ENCODE peak calls at places on chromosomes 6 and 20, in ten cellular contexts. A, U, M, B, Q, E, J, X, G and V are unnamed samples.
A peak's percentile ranks its signal among the peaks of the same experiment; 100 is the strongest.

GRCh38 chr20:44644384-44645131 is 6.9 kb downstream of the ADA start:
- DNase-seq in E (no peak), J (no peak), M (no peak), U (no peak), G (no peak), X (no peak), A (no peak), Q (no peak), B (no peak), V (no peak)

GRCh38 chr20:37344506-37345338 is 1.2 kb upstream of the SRC start:
- DNase-seq in J (peak; percentile 80), G (peak; percentile 16), M (no peak), X (no peak), U (peak; percentile 26), A (no peak), B (no peak), E (no peak), Q (no peak), V (peak; percentile 19)

GRCh38 chr20:4444404-4444803 is 277.3 kb upstream of the PRND start:
- DNase-seq in B (no peak), Q (no peak), J (no peak), M (peak; percentile 64), X (no peak), U (no peak), A (no peak), E (peak; percentile 86), G (no peak), V (no peak)

GRCh38 chr6:16511048-16511660 is 250.1 kb downstream of the ATXN1 start:
- DNase-seq in G (no peak), J (peak; percentile 33), X (no peak), U (no peak), Q (no peak), B (no peak), E (peak; percentile 29), M (peak; percentile 63), A (peak; percentile 64), V (no peak)

GRCh38 chr20:32737371-32738223 is 5.7 kb downstream of the COMMD7 start:
- DNase-seq in E (peak; percentile 70), A (no peak), J (no peak), X (peak; percentile 44), M (peak; percentile 87), U (no peak), B (no peak), Q (no peak), G (no peak), V (no peak)

GRCh38 chr6:170026272-170027110 is 264.4 kb downstream of the DLL1 start:
- DNase-seq in B (no peak), E (no peak), G (no peak), X (no peak), A (no peak), Q (no peak), M (no peak), U (peak; percentile 78), J (no peak), V (no peak)

GRCh38 chr6:148616811-148617210 is 130.0 kb upstream of the UST start:
- DNase-seq in A (no peak), G (no peak), Q (no peak), M (no peak), X (no peak), B (no peak), E (no peak), U (no peak), J (no peak), V (no peak)

GRCh38 chr20:5567644-5568043 is 182.6 kb upstream of the SHLD1 start:
- DNase-seq in Q (no peak), X (no peak), A (no peak), B (no peak), J (no peak), M (no peak), E (no peak), G (no peak), U (no peak), V (no peak)

GRCh38 chr6:146153040-146153758 is 124.3 kb downstream of the GRM1 start:
- DNase-seq in G (no peak), X (no peak), U (no peak), B (no peak), E (no peak), M (no peak), J (no peak), A (no peak), Q (no peak), V (no peak)

GRCh38 chr6:13865132-13865531 is 50.8 kb upstream of the MCUR1 start:
- DNase-seq in E (no peak), X (no peak), G (no peak), B (no peak), U (no peak), J (no peak), Q (no peak), M (no peak), A (no peak), V (no peak)

GRCh38 chr6:3847521-3847920 is 1.7 kb upstream of the FAM50B start:
- DNase-seq in G (no peak), A (no peak), Q (no peak), B (no peak), U (no peak), E (no peak), M (no peak), X (no peak), J (no peak), V (no peak)

GRCh38 chr6:3848925-3849605 is at the start of gene FAM50B:
- DNase-seq in A (peak; percentile 91), J (peak; percentile 95), X (no peak), G (peak; percentile 94), U (peak; percentile 96), M (peak; percentile 86), B (peak; percentile 98), Q (peak; percentile 99), E (peak; percentile 82), V (no peak)

GRCh38 chr6:3850451-3851203 is 1.5 kb downstream of the FAM50B start:
- DNase-seq in B (no peak), A (no peak), G (no peak), E (no peak), Q (no peak), J (no peak), U (no peak), X (no peak), M (no peak), V (no peak)

GRCh38 chr6:3849681-3850450 is 693 bp downstream of the FAM50B start:
- DNase-seq in Q (no peak), E (no peak), J (no peak), M (no peak), X (no peak), A (peak; percentile 12), U (peak; percentile 37), B (no peak), G (peak; percentile 43), V (no peak)

GRCh38 chr6:3848380-3848779 is 793 bp upstream of the FAM50B start:
- DNase-seq in B (no peak), A (no peak), J (peak; percentile 4), Q (no peak), M (no peak), G (no peak), E (no peak), U (no peak), X (no peak), V (no peak)
- TF ChIP-seq CTCF in B (no peak), A (no peak), J (no peak), Q (no peak), M (no peak), G (no peak), E (no peak), U (no peak), X (no peak), V (no peak)

GRCh38 chr20:23887856-23888255 is 8.3 kb upstream of the CST5 start:
- DNase-seq in M (no peak), X (no peak), A (no peak), B (no peak), J (no peak), U (no peak), E (no peak), Q (no peak), G (no peak), V (no peak)

GRCh38 chr20:23884771-23885162 is 5.2 kb upstream of the CST5 start:
- DNase-seq in E (no peak), J (no peak), B (no peak), A (no peak), U (no peak), G (no peak), X (no peak), M (no peak), Q (no peak), V (no peak)

GRCh38 chr20:23884136-23884770 is 4.7 kb upstream of the CST5 start:
- DNase-seq in G (no peak), J (no peak), A (no peak), E (no peak), B (no peak), M (no peak), Q (no peak), X (no peak), U (no peak), V (no peak)

GRCh38 chr20:23889775-23890187 is 10.2 kb upstream of the CST5 start:
- DNase-seq in Q (peak; percentile 70), G (peak; percentile 49), E (peak; percentile 47), X (peak; percentile 17), B (peak; percentile 90), M (peak; percentile 47), A (peak; percentile 73), U (peak; percentile 82), J (peak; percentile 81), V (no peak)
- TF ChIP-seq CTCF in Q (peak; percentile 82), G (peak; percentile 65), E (peak; percentile 88), X (peak; percentile 73), B (peak; percentile 87), M (peak; percentile 73), A (peak; percentile 82), U (peak; percentile 94), J (peak; percentile 74), V (peak; percentile 88)

DNA sequence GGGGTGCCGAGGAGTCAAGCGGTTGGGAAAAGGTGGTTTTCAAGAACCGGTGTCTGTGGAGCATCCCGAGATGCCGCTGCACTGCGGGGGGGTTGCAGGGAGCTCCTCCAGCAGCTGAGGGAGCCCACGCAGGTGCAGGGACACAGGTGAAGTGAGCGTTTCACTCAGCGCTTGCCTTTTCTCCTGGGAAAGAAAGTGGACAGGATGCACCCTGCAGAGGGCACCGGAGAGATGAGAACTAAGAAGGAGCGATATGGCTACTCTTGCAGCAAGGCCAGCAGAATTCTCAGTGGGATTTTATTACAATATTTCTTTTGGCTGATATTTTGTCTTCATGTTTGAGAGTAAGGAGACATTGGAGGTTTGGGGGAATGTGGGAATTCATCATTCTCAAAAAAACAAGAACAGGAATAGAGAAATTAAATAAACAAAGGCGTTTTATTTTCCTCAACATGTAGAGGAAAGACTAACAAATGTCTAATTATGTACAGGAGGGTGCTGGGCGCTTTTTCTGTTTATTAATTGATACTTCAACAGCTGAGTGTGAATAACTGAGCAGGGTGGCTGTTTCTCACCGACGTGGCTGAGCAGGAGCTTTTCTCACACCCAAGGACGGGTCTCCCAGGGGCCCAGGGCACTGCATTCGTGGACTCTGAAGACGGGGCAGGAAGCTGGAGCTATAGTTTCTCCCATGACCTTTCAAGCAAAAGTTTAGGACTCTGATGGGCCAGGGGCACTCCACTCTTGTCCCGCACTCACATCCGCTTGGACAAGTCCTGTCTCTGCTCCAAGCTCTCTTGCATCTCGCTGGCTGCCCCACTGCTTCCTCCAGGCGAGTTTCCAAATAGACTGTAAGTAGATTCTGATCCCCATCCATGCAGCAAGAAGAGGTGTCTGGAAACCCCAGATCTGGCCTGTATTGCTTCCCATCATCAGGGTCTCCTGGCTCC is 176.1 kb downstream of the SMOC2 start:
- DNase-seq in M (peak; percentile 28), G (no peak), J (peak; percentile 43), U (peak; percentile 44), A (no peak), E (no peak), B (no peak), Q (no peak), X (no peak), V (no peak)
- TF ChIP-seq CTCF in M (peak; percentile 15), G (peak; percentile 37), J (peak; percentile 57), U (peak; percentile 53), A (peak; percentile 15), E (no peak), B (no peak), Q (no peak), X (no peak), V (peak; percentile 77)

GRCh38 chr6:154500769-154501171 is 9.7 kb downstream of the CNKSR3 start:
- DNase-seq in J (no peak), X (no peak), G (no peak), Q (no peak), M (no peak), A (no peak), U (no peak), E (no peak), B (no peak), V (no peak)
- TF ChIP-seq CTCF in J (peak; percentile 41), X (peak; percentile 44), G (no peak), Q (peak; percentile 34), M (peak; percentile 38), A (peak; percentile 60), U (peak; percentile 77), E (peak; percentile 71), B (peak; percentile 40), V (peak; percentile 76)